ENCODE peak calls at places on chromosomes 5 and 9, in five cellular contexts. One of them, this sample, is unnamed.

GRCh38 chr5:37208883-37209808 is 40.0 kb downstream of the CPLANE1 start:
- DNase-seq in CD4-positive, CD25-positive, alpha-beta regulatory T cell: peak; percentile 13
- DNase-seq in GM19239: no peak
- DNase-seq in activated T-cell treated with anti-CD3 and anti-CD28 coated beads for 24 hours: no peak
- DNase-seq in NCI-H2081: no peak
- DNase-seq in this sample: no peak

GRCh38 chr5:66242050-66242449 is 98.0 kb downstream of the SREK1 start:
- DNase-seq in NCI-H2081: no peak
- DNase-seq in GM19239: no peak
- DNase-seq in activated T-cell treated with anti-CD3 and anti-CD28 coated beads for 24 hours: no peak
- DNase-seq in CD4-positive, CD25-positive, alpha-beta regulatory T cell: no peak
- DNase-seq in this sample: no peak

GRCh38 chr9:127869310-127870152 is 7.9 kb downstream of the AK1 start:
- DNase-seq in NCI-H2081: peak; percentile 80
- DNase-seq in GM19239: peak; percentile 98
- DNase-seq in activated T-cell treated with anti-CD3 and anti-CD28 coated beads for 24 hours: peak; percentile 73
- DNase-seq in CD4-positive, CD25-positive, alpha-beta regulatory T cell: peak; percentile 66
- DNase-seq in this sample: peak; percentile 82

GRCh38 chr9:133974631-133975341 is 17.3 kb downstream of the VAV2 start:
- DNase-seq in CD4-positive, CD25-positive, alpha-beta regulatory T cell: no peak
- DNase-seq in activated T-cell treated with anti-CD3 and anti-CD28 coated beads for 24 hours: no peak
- DNase-seq in GM19239: no peak
- DNase-seq in NCI-H2081: no peak
- DNase-seq in this sample: no peak

GRCh38 chr5:123809594-123810172 is 297.7 kb downstream of the CSNK1G3 start:
- DNase-seq in CD4-positive, CD25-positive, alpha-beta regulatory T cell: no peak
- DNase-seq in NCI-H2081: peak; percentile 94
- DNase-seq in activated T-cell treated with anti-CD3 and anti-CD28 coated beads for 24 hours: no peak
- DNase-seq in GM19239: no peak
- DNase-seq in this sample: no peak

GRCh38 chr9:91489391-91489899 is 65.8 kb upstream of the NFIL3 start:
- DNase-seq in GM19239: no peak
- DNase-seq in NCI-H2081: no peak
- DNase-seq in activated T-cell treated with anti-CD3 and anti-CD28 coated beads for 24 hours: no peak
- DNase-seq in CD4-positive, CD25-positive, alpha-beta regulatory T cell: no peak
- DNase-seq in this sample: no peak

GRCh38 chr5:87787640-87788039 is 374.9 kb upstream of the CCNH start:
- DNase-seq in activated T-cell treated with anti-CD3 and anti-CD28 coated beads for 24 hours: no peak
- DNase-seq in NCI-H2081: peak; percentile 58
- DNase-seq in CD4-positive, CD25-positive, alpha-beta regulatory T cell: no peak
- DNase-seq in GM19239: no peak
- DNase-seq in this sample: no peak

GRCh38 chr5:124995451-124995850 is 249.0 kb upstream of the ZNF608 start:
- DNase-seq in activated T-cell treated with anti-CD3 and anti-CD28 coated beads for 24 hours: no peak
- DNase-seq in CD4-positive, CD25-positive, alpha-beta regulatory T cell: no peak
- DNase-seq in NCI-H2081: no peak
- DNase-seq in GM19239: no peak
- DNase-seq in this sample: no peak

GRCh38 chr5:78903936-78904335 is 81.2 kb downstream of the ARSB start:
- DNase-seq in activated T-cell treated with anti-CD3 and anti-CD28 coated beads for 24 hours: no peak
- DNase-seq in GM19239: no peak
- DNase-seq in CD4-positive, CD25-positive, alpha-beta regulatory T cell: no peak
- DNase-seq in NCI-H2081: no peak
- DNase-seq in this sample: no peak

GRCh38 chr9:88951143-88951542 is 40.1 kb upstream of the S1PR3 start:
- DNase-seq in GM19239: no peak
- DNase-seq in NCI-H2081: no peak
- DNase-seq in activated T-cell treated with anti-CD3 and anti-CD28 coated beads for 24 hours: no peak
- DNase-seq in CD4-positive, CD25-positive, alpha-beta regulatory T cell: no peak
- DNase-seq in this sample: no peak

GRCh38 chr5:179313849-179314521 is 31.3 kb downstream of the ADAMTS2 start:
- DNase-seq in GM19239: no peak
- DNase-seq in activated T-cell treated with anti-CD3 and anti-CD28 coated beads for 24 hours: no peak
- DNase-seq in CD4-positive, CD25-positive, alpha-beta regulatory T cell: no peak
- DNase-seq in NCI-H2081: no peak
- DNase-seq in this sample: no peak

GRCh38 chr5:137842296-137842695 is 25.4 kb upstream of the MYOT start:
- DNase-seq in NCI-H2081: no peak
- DNase-seq in activated T-cell treated with anti-CD3 and anti-CD28 coated beads for 24 hours: no peak
- DNase-seq in GM19239: no peak
- DNase-seq in CD4-positive, CD25-positive, alpha-beta regulatory T cell: no peak
- DNase-seq in this sample: no peak

GRCh38 chr5:127525181-127525580 is 7.7 kb downstream of the PRRC1 start:
- DNase-seq in CD4-positive, CD25-positive, alpha-beta regulatory T cell: no peak
- DNase-seq in GM19239: no peak
- DNase-seq in NCI-H2081: no peak
- DNase-seq in activated T-cell treated with anti-CD3 and anti-CD28 coated beads for 24 hours: no peak
- DNase-seq in this sample: no peak

GRCh38 chr5:74237746-74238145 is 402.8 kb downstream of the ENC1 start:
- DNase-seq in CD4-positive, CD25-positive, alpha-beta regulatory T cell: no peak
- DNase-seq in NCI-H2081: no peak
- DNase-seq in GM19239: no peak
- DNase-seq in activated T-cell treated with anti-CD3 and anti-CD28 coated beads for 24 hours: no peak
- DNase-seq in this sample: no peak

GRCh38 chr9:18786196-18786595 is 246.8 kb downstream of the SAXO1 start:
- DNase-seq in NCI-H2081: no peak
- DNase-seq in CD4-positive, CD25-positive, alpha-beta regulatory T cell: no peak
- DNase-seq in GM19239: no peak
- DNase-seq in activated T-cell treated with anti-CD3 and anti-CD28 coated beads for 24 hours: no peak
- DNase-seq in this sample: no peak

GRCh38 chr9:115133649-115134048 is 15.7 kb upstream of the TNC start:
- DNase-seq in GM19239: no peak
- DNase-seq in CD4-positive, CD25-positive, alpha-beta regulatory T cell: no peak
- DNase-seq in activated T-cell treated with anti-CD3 and anti-CD28 coated beads for 24 hours: no peak
- DNase-seq in NCI-H2081: no peak
- DNase-seq in this sample: no peak

GRCh38 chr9:117783828-117784227 is 79.6 kb downstream of the TLR4 start:
- DNase-seq in CD4-positive, CD25-positive, alpha-beta regulatory T cell: peak; percentile 32
- DNase-seq in GM19239: peak; percentile 58
- DNase-seq in activated T-cell treated with anti-CD3 and anti-CD28 coated beads for 24 hours: no peak
- DNase-seq in NCI-H2081: no peak
- DNase-seq in this sample: peak; percentile 37

GRCh38 chr9:37507586-37508134 is 21.9 kb downstream of the POLR1E start:
- DNase-seq in activated T-cell treated with anti-CD3 and anti-CD28 coated beads for 24 hours: no peak
- DNase-seq in GM19239: no peak
- DNase-seq in CD4-positive, CD25-positive, alpha-beta regulatory T cell: no peak
- DNase-seq in NCI-H2081: no peak
- DNase-seq in this sample: no peak

GRCh38 chr5:150107909-150108447 is 21.6 kb upstream of the CSF1R start:
- DNase-seq in GM19239: no peak
- DNase-seq in NCI-H2081: no peak
- DNase-seq in CD4-positive, CD25-positive, alpha-beta regulatory T cell: no peak
- DNase-seq in activated T-cell treated with anti-CD3 and anti-CD28 coated beads for 24 hours: no peak
- DNase-seq in this sample: no peak

GRCh38 chr5:16539169-16539666 is 73.6 kb upstream of the ZNF622 start:
- DNase-seq in NCI-H2081: no peak
- DNase-seq in CD4-positive, CD25-positive, alpha-beta regulatory T cell: no peak
- DNase-seq in activated T-cell treated with anti-CD3 and anti-CD28 coated beads for 24 hours: no peak
- DNase-seq in GM19239: no peak
- DNase-seq in this sample: no peak

GRCh38 chr9:15622596-15622995 is 69.8 kb downstream of the CCDC171 start:
- DNase-seq in NCI-H2081: no peak
- DNase-seq in CD4-positive, CD25-positive, alpha-beta regulatory T cell: no peak
- DNase-seq in GM19239: no peak
- DNase-seq in activated T-cell treated with anti-CD3 and anti-CD28 coated beads for 24 hours: no peak
- DNase-seq in this sample: no peak

GRCh38 chr9:131610231-131610761 is 65.0 kb downstream of the PRRT1B start:
- DNase-seq in GM19239: no peak
- DNase-seq in NCI-H2081: no peak
- DNase-seq in CD4-positive, CD25-positive, alpha-beta regulatory T cell: no peak
- DNase-seq in activated T-cell treated with anti-CD3 and anti-CD28 coated beads for 24 hours: no peak
- DNase-seq in this sample: no peak

GRCh38 chr9:68560131-68560844 is 19.6 kb upstream of the TMEM252 start:
- DNase-seq in activated T-cell treated with anti-CD3 and anti-CD28 coated beads for 24 hours: peak; percentile 45
- DNase-seq in CD4-positive, CD25-positive, alpha-beta regulatory T cell: peak; percentile 19
- DNase-seq in NCI-H2081: no peak
- DNase-seq in GM19239: no peak
- DNase-seq in this sample: peak; percentile 56

GRCh38 chr5:73448072-73448432 is 525 bp downstream of the FOXD1 start:
- DNase-seq in NCI-H2081: no peak
- DNase-seq in GM19239: no peak
- DNase-seq in activated T-cell treated with anti-CD3 and anti-CD28 coated beads for 24 hours: no peak
- DNase-seq in CD4-positive, CD25-positive, alpha-beta regulatory T cell: no peak
- DNase-seq in this sample: no peak

GRCh38 chr9:127165096-127165495 is 42.7 kb upstream of the ANGPTL2 start:
- DNase-seq in activated T-cell treated with anti-CD3 and anti-CD28 coated beads for 24 hours: no peak
- DNase-seq in NCI-H2081: no peak
- DNase-seq in CD4-positive, CD25-positive, alpha-beta regulatory T cell: no peak
- DNase-seq in GM19239: no peak
- DNase-seq in this sample: no peak

GRCh38 chr9:93673271-93673843 is 97.0 kb downstream of the PHF2 start:
- DNase-seq in activated T-cell treated with anti-CD3 and anti-CD28 coated beads for 24 hours: no peak
- DNase-seq in CD4-positive, CD25-positive, alpha-beta regulatory T cell: no peak
- DNase-seq in NCI-H2081: no peak
- DNase-seq in GM19239: no peak
- DNase-seq in this sample: no peak

GRCh38 chr5:140322751-140323731 is 20.1 kb upstream of the PFDN1 start:
- DNase-seq in GM19239: no peak
- DNase-seq in activated T-cell treated with anti-CD3 and anti-CD28 coated beads for 24 hours: no peak
- DNase-seq in CD4-positive, CD25-positive, alpha-beta regulatory T cell: no peak
- DNase-seq in NCI-H2081: no peak
- DNase-seq in this sample: no peak

GRCh38 chr5:65695162-65695755 is 26.6 kb downstream of the SGTB start:
- DNase-seq in NCI-H2081: no peak
- DNase-seq in activated T-cell treated with anti-CD3 and anti-CD28 coated beads for 24 hours: no peak
- DNase-seq in GM19239: no peak
- DNase-seq in CD4-positive, CD25-positive, alpha-beta regulatory T cell: no peak
- DNase-seq in this sample: peak; percentile 18

GRCh38 chr5:137899493-137899892 is 10.2 kb downstream of the PKD2L2 start:
- DNase-seq in GM19239: no peak
- DNase-seq in CD4-positive, CD25-positive, alpha-beta regulatory T cell: no peak
- DNase-seq in NCI-H2081: no peak
- DNase-seq in activated T-cell treated with anti-CD3 and anti-CD28 coated beads for 24 hours: no peak
- DNase-seq in this sample: no peak

GRCh38 chr5:142065273-142065672 is 43.3 kb upstream of the NDFIP1 start:
- DNase-seq in GM19239: no peak
- DNase-seq in NCI-H2081: no peak
- DNase-seq in CD4-positive, CD25-positive, alpha-beta regulatory T cell: no peak
- DNase-seq in activated T-cell treated with anti-CD3 and anti-CD28 coated beads for 24 hours: no peak
- DNase-seq in this sample: no peak

GRCh38 chr9:2623046-2623865 is 1.7 kb downstream of the VLDLR start:
- DNase-seq in NCI-H2081: no peak
- DNase-seq in GM19239: no peak
- DNase-seq in activated T-cell treated with anti-CD3 and anti-CD28 coated beads for 24 hours: no peak
- DNase-seq in CD4-positive, CD25-positive, alpha-beta regulatory T cell: no peak
- DNase-seq in this sample: no peak

GRCh38 chr9:104795082-104795481 is 31.2 kb downstream of the NIPSNAP3B start:
- DNase-seq in CD4-positive, CD25-positive, alpha-beta regulatory T cell: no peak
- DNase-seq in NCI-H2081: no peak
- DNase-seq in activated T-cell treated with anti-CD3 and anti-CD28 coated beads for 24 hours: no peak
- DNase-seq in GM19239: no peak
- DNase-seq in this sample: no peak

GRCh38 chr5:115573133-115573532 is 28.6 kb upstream of the FEM1C start:
- DNase-seq in CD4-positive, CD25-positive, alpha-beta regulatory T cell: no peak
- DNase-seq in NCI-H2081: no peak
- DNase-seq in GM19239: no peak
- DNase-seq in activated T-cell treated with anti-CD3 and anti-CD28 coated beads for 24 hours: no peak
- DNase-seq in this sample: no peak

GRCh38 chr5:73496984-73497457 is 1.2 kb upstream of the BTF3 start:
- DNase-seq in GM19239: no peak
- DNase-seq in activated T-cell treated with anti-CD3 and anti-CD28 coated beads for 24 hours: no peak
- DNase-seq in NCI-H2081: peak; percentile 54
- DNase-seq in CD4-positive, CD25-positive, alpha-beta regulatory T cell: no peak
- DNase-seq in this sample: no peak

GRCh38 chr9:130467371-130467770 is 22.6 kb downstream of the ASS1 start:
- DNase-seq in GM19239: no peak
- DNase-seq in CD4-positive, CD25-positive, alpha-beta regulatory T cell: no peak
- DNase-seq in NCI-H2081: peak; percentile 43
- DNase-seq in activated T-cell treated with anti-CD3 and anti-CD28 coated beads for 24 hours: no peak
- DNase-seq in this sample: no peak

GRCh38 chr5:134141346-134142050 is 27.0 kb downstream of the TCF7 start:
- DNase-seq in GM19239: no peak
- DNase-seq in NCI-H2081: no peak
- DNase-seq in CD4-positive, CD25-positive, alpha-beta regulatory T cell: no peak
- DNase-seq in activated T-cell treated with anti-CD3 and anti-CD28 coated beads for 24 hours: no peak
- DNase-seq in this sample: no peak

This sample was measured in stimulated activated naive B cell treated with anti-CD40 and anti-IgM and Interleukin-4, amounts not matched to agents 10 μg/mL and 1 μg/mL and 100 μg/mL, for 72 hours.